ENCODE peak calls at places on chromosomes 7 and 10, in seven cellular contexts. J, S, D, P, A, C and Y are unnamed samples.

GRCh38 chr10:76874151-76874550 is 763.5 kb downstream of the KCNMA1 start:
- DNase-seq in C (no peak), P (no peak), A (peak; percentile 55), S (no peak), D (peak; percentile 67), J (peak; percentile 72), Y (no peak)

GRCh38 chr7:11343136-11343535 is 369.5 kb downstream of the PHF14 start:
- DNase-seq in D (no peak), C (no peak), S (no peak), J (no peak), A (no peak), P (no peak), Y (no peak)

GRCh38 chr10:89352039-89352597 is 24.3 kb downstream of the IFIT3 start:
- DNase-seq in A (peak; percentile 41), J (no peak), S (no peak), C (no peak), P (peak; percentile 50), D (peak; percentile 59), Y (peak; percentile 80)

GRCh38 chr10:113132651-113133088 is 182.6 kb downstream of the TCF7L2 start:
- DNase-seq in P (no peak), S (no peak), J (no peak), C (no peak), A (no peak), D (no peak), Y (no peak)

GRCh38 chr7:108503112-108504026 is 22.6 kb downstream of the PNPLA8 start:
- DNase-seq in D (no peak), C (no peak), S (no peak), P (no peak), A (no peak), J (no peak), Y (no peak)

GRCh38 chr7:99006739-99007424 is 128.6 kb downstream of the TRRAP start:
- DNase-seq in C (no peak), P (no peak), S (no peak), D (peak; percentile 7), A (no peak), J (no peak), Y (no peak)

GRCh38 chr7:50418526-50418925 is 31.6 kb downstream of the FIGNL1 start:
- DNase-seq in C (no peak), J (no peak), S (no peak), D (no peak), P (no peak), A (no peak), Y (no peak)

GRCh38 chr7:155296788-155297516 is 726 bp upstream of the INSIG1 start:
- DNase-seq in A (peak; percentile 79), P (peak; percentile 92), S (no peak), C (peak; percentile 84), D (peak; percentile 77), J (peak; percentile 83), Y (peak; percentile 91)

GRCh38 chr7:12161146-12161545 is 49.9 kb upstream of the TMEM106B start:
- DNase-seq in J (no peak), D (no peak), C (no peak), A (no peak), P (no peak), S (no peak), Y (no peak)

GRCh38 chr7:6026011-6026819 is 5.0 kb upstream of the ANKRD61 start:
- DNase-seq in P (peak; percentile 86), D (peak; percentile 86), A (peak; percentile 68), S (no peak), J (peak; percentile 74), C (peak; percentile 41), Y (peak; percentile 88)

GRCh38 chr7:105010538-105011523 is 3.2 kb upstream of the KMT2E start:
- DNase-seq in S (no peak), P (no peak), C (no peak), D (no peak), J (no peak), A (no peak), Y (no peak)

GRCh38 chr7:40827217-40828085 is 692.6 kb downstream of the SUGCT start:
- DNase-seq in A (no peak), D (no peak), J (no peak), P (no peak), S (no peak), C (no peak), Y (no peak)

GRCh38 chr10:77805676-77806075 is 120.9 kb downstream of the DLG5 start:
- DNase-seq in J (no peak), S (no peak), C (no peak), A (no peak), P (no peak), D (no peak), Y (peak; percentile 41)

GRCh38 chr7:17274551-17275245 is 23.8 kb upstream of the AHR start:
- DNase-seq in A (no peak), S (no peak), C (no peak), D (no peak), P (no peak), J (no peak), Y (no peak)

GRCh38 chr10:75782463-75783248 is 351.2 kb downstream of the LRMDA start:
- DNase-seq in J (no peak), P (no peak), A (no peak), S (peak; percentile 14), C (no peak), D (peak; percentile 41), Y (no peak)

GRCh38 chr7:51040777-51041176 is 258.1 kb upstream of the GRB10 start:
- DNase-seq in D (no peak), P (no peak), S (no peak), J (no peak), A (no peak), C (no peak), Y (no peak)

GRCh38 chr10:102408728-102409603 is 9.6 kb downstream of the PSD start:
- DNase-seq in J (peak; percentile 95), D (no peak), A (no peak), C (peak; percentile 67), S (no peak), P (peak; percentile 70), Y (peak; percentile 90)

GRCh38 chr7:102927303-102927933 is 14.6 kb downstream of the LRRC17 start:
- DNase-seq in J (no peak), C (no peak), A (no peak), D (no peak), S (no peak), P (no peak), Y (no peak)

GRCh38 chr7:155001756-155002410 is 1.0 kb downstream of the PAXIP1 start:
- DNase-seq in C (no peak), P (no peak), D (no peak), A (no peak), J (no peak), S (no peak), Y (no peak)

GRCh38 chr7:124728610-124729009 is 37.0 kb downstream of the GPR37 start:
- DNase-seq in J (no peak), S (no peak), D (no peak), P (no peak), C (no peak), A (no peak), Y (no peak)

GRCh38 chr10:62637249-62638061 is 167.1 kb upstream of the ADO start:
- DNase-seq in D (no peak), S (no peak), A (no peak), J (no peak), P (no peak), C (peak; percentile 45), Y (no peak)

GRCh38 chr7:87424075-87424474 is 51.4 kb downstream of the ABCB4 start:
- DNase-seq in C (no peak), D (no peak), J (no peak), S (no peak), P (no peak), A (no peak), Y (no peak)

GRCh38 chr7:55170335-55170734 is 151.5 kb downstream of the EGFR start:
- DNase-seq in S (no peak), D (no peak), C (no peak), P (no peak), A (no peak), J (no peak), Y (no peak)

GRCh38 chr10:91389636-91390512 is 20.3 kb upstream of the HECTD2 start:
- DNase-seq in A (no peak), P (peak; percentile 41), C (no peak), S (peak; percentile 72), D (no peak), J (no peak), Y (no peak)

GRCh38 chr7:6015917-6016652 is 7.0 kb downstream of the AIMP2 start:
- DNase-seq in C (no peak), A (peak; percentile 72), P (peak; percentile 23), D (peak; percentile 62), S (no peak), J (peak; percentile 91), Y (peak; percentile 84)

GRCh38 chr10:588246-589165 is 101.0 kb downstream of the DIP2C start:
- DNase-seq in J (no peak), D (no peak), C (no peak), A (peak; percentile 62), P (no peak), S (no peak), Y (peak; percentile 86)

GRCh38 chr7:66013938-66014337 is 31.9 kb upstream of the GUSB start:
- DNase-seq in J (no peak), A (peak; percentile 49), P (peak; percentile 64), S (no peak), D (no peak), C (no peak), Y (no peak)

GRCh38 chr7:103989200-103989784 is at the start of gene RELN:
- DNase-seq in D (no peak), C (no peak), J (no peak), P (peak; percentile 67), A (peak; percentile 19), S (peak; percentile 49), Y (peak; percentile 43)

GRCh38 chr7:155956977-155957376 is 144.7 kb upstream of the SHH start:
- DNase-seq in A (no peak), D (no peak), C (no peak), J (peak; percentile 36), P (no peak), S (no peak), Y (no peak)